ENCODE peak calls at places on chromosomes 13 and 19, in eight cellular contexts. D is activated T-cell treated with anti-CD3 and anti-CD28 coated beads for 1 hour; Z is heart left ventricle; F is skeletal muscle cell; X is CD4-positive, CD25-positive, alpha-beta regulatory T cell; V is psoas muscle; M is anterior cingulate cortex; L is left lung. I is an unnamed sample.

GRCh38 chr19:1266818-1267440 is 2.2 kb upstream of the CIRBP start:
- DNase-seq in Z (peak; percentile 70), D (peak; percentile 62), X (peak; percentile 62), V (peak; percentile 80), M (peak; percentile 83), F (no peak), L (no peak), I (peak; percentile 64)

GRCh38 chr19:19475845-19476828 is 39.2 kb downstream of the TSSK6 start:
- DNase-seq in L (no peak), M (no peak), Z (no peak), X (no peak), D (no peak), V (no peak), F (no peak), I (no peak)

GRCh38 chr13:50707533-50708096 is 135.9 kb downstream of the DLEU7 start:
- DNase-seq in D (no peak), L (no peak), X (no peak), F (no peak), V (no peak), Z (no peak), M (no peak), I (no peak)

GRCh38 chr19:38766276-38767047 is 6.9 kb downstream of the LGALS7 start:
- DNase-seq in Z (no peak), X (no peak), V (no peak), L (no peak), D (no peak), M (no peak), F (no peak), I (no peak)

GRCh38 chr13:23140492-23140891 is 40.3 kb upstream of the SGCG start:
- DNase-seq in D (no peak), F (no peak), M (no peak), X (no peak), V (no peak), L (no peak), Z (no peak), I (no peak)

GRCh38 chr13:67230774-67231480 is 791 bp upstream of the PCDH9 start:
- DNase-seq in D (no peak), F (peak; percentile 41), X (no peak), L (peak; percentile 54), M (peak; percentile 78), Z (peak; percentile 59), V (peak; percentile 64), I (peak; percentile 20)

GRCh38 chr19:47107201-47107952 is 6.2 kb downstream of the ZC3H4 start:
- DNase-seq in D (no peak), X (peak; percentile 20), M (no peak), Z (no peak), L (no peak), V (no peak), F (no peak), I (peak; percentile 57)

GRCh38 chr19:29873024-29873800 is 61.4 kb downstream of the CCNE1 start:
- DNase-seq in X (peak; percentile 60), D (peak; percentile 67), M (peak; percentile 20), Z (no peak), V (peak; percentile 59), F (no peak), L (peak; percentile 47), I (peak; percentile 68)

GRCh38 chr13:86567119-86567518 is 767.9 kb upstream of the SLITRK6 start:
- DNase-seq in V (no peak), X (no peak), F (no peak), D (no peak), L (no peak), Z (no peak), M (no peak), I (no peak)

GRCh38 chr13:112587767-112588489 is at the start of gene TUBGCP3:
- DNase-seq in V (peak; percentile 87), M (peak; percentile 87), D (peak; percentile 65), Z (peak; percentile 91), L (peak; percentile 87), X (peak; percentile 63), F (peak; percentile 38), I (peak; percentile 83)

GRCh38 chr19:6524326-6524725 is 6.5 kb upstream of the TNFSF9 start:
- DNase-seq in L (no peak), D (no peak), M (no peak), V (no peak), Z (no peak), F (no peak), X (no peak), I (no peak)

GRCh38 chr13:33183431-33184130 is 102.0 kb downstream of the STARD13 start:
- DNase-seq in V (no peak), D (no peak), Z (no peak), F (no peak), M (no peak), X (no peak), L (no peak), I (no peak)

GRCh38 chr19:13267889-13268288 is 117.7 kb downstream of the IER2 start:
- DNase-seq in L (no peak), M (no peak), Z (no peak), V (no peak), F (no peak), D (no peak), X (no peak), I (no peak)

GRCh38 chr13:39051157-39051556 is 12.9 kb downstream of the NHLRC3 start:
- DNase-seq in M (no peak), L (no peak), F (peak; percentile 6), X (no peak), Z (no peak), V (no peak), D (no peak), I (no peak)

GRCh38 chr13:112732679-112733078 is 42.8 kb downstream of the ATP11A start:
- DNase-seq in L (no peak), D (no peak), F (no peak), Z (no peak), M (no peak), V (no peak), X (no peak), I (no peak)

GRCh38 chr19:43595605-43595998 is 332 bp downstream of the IRGQ start:
- DNase-seq in F (no peak), V (no peak), L (peak; percentile 38), D (no peak), Z (no peak), X (no peak), M (peak; percentile 39), I (peak; percentile 18)

GRCh38 chr19:29666634-29667389 is 1.6 kb downstream of the PLEKHF1 start:
- DNase-seq in L (no peak), M (no peak), V (peak; percentile 82), X (no peak), Z (peak; percentile 82), F (no peak), D (no peak), I (no peak)

GRCh38 chr19:46945668-46946067 is 74.0 kb upstream of the NPAS1 start:
- DNase-seq in Z (no peak), X (no peak), D (no peak), M (no peak), F (no peak), V (no peak), L (no peak), I (no peak)

GRCh38 chr13:98821372-98822237 is 69.1 kb upstream of the SLC15A1 start:
- DNase-seq in L (no peak), D (no peak), V (no peak), Z (no peak), M (no peak), X (no peak), F (peak; percentile 46), I (no peak)

GRCh38 chr19:50932018-50932689 is 20.7 kb downstream of the KLK5 start:
- DNase-seq in Z (no peak), M (no peak), D (no peak), F (no peak), X (no peak), V (no peak), L (no peak), I (no peak)

I was measured in stimulated activated CD4-positive, alpha-beta T cell treated with anti-CD3 and anti-CD28 coated beads, Interleukin-4, amount 100 ng/mL, for 24 hours.